ENCODE peak calls at places on chromosomes 5 and 9, in six cellular contexts. B is fibroblast of mammary gland, W is cardiac muscle cell, T is GM12865, G is LNCaP clone FGC, U is fibroblast of pulmonary artery. M is an unnamed sample.

GRCh38 chr9:98806394-98807069 is 938 bp upstream of the GALNT12 start:
- DNase-seq in G (no peak), U (no peak), W (no peak), B (peak; percentile 59), T (no peak), M (peak; percentile 9)

GRCh38 chr9:129513856-129514496 is 106.9 kb downstream of the C9orf50 start:
- DNase-seq in U (no peak), W (no peak), T (no peak), B (no peak), G (no peak), M (no peak)

GRCh38 chr9:19782005-19782404 is 6.8 kb downstream of the SLC24A2 start:
- DNase-seq in W (peak; percentile 77), B (peak; percentile 11), U (peak; percentile 39), G (no peak), T (no peak), M (no peak)

GRCh38 chr9:4235951-4236804 is 63.7 kb downstream of the GLIS3 start:
- DNase-seq in W (no peak), U (peak; percentile 69), T (no peak), B (peak; percentile 67), G (peak; percentile 66), M (peak; percentile 81)

GRCh38 chr5:35780236-35780635 is 76.5 kb upstream of the IL7R start:
- DNase-seq in G (no peak), T (no peak), W (no peak), U (no peak), B (no peak), M (no peak)

GRCh38 chr9:135356796-135357195 is 122.8 kb upstream of the PPP1R26 start:
- DNase-seq in G (no peak), U (no peak), T (no peak), B (no peak), W (no peak), M (no peak)

GRCh38 chr5:124700333-124700732 is 46.1 kb downstream of the ZNF608 start:
- DNase-seq in U (no peak), B (no peak), G (no peak), T (no peak), W (no peak), M (no peak)

GRCh38 chr9:134575103-134575816 is 66.3 kb upstream of the COL5A1 start:
- DNase-seq in U (no peak), B (no peak), W (no peak), T (no peak), G (no peak), M (no peak)

GRCh38 chr5:43073597-43074546 is 33.8 kb upstream of the ANXA2R start:
- DNase-seq in W (peak; percentile 52), T (peak; percentile 65), U (peak; percentile 57), G (no peak), B (peak; percentile 58), M (peak; percentile 46)

GRCh38 chr5:51172853-51173635 is 210.2 kb upstream of the ISL1 start:
- DNase-seq in W (no peak), T (no peak), B (no peak), G (no peak), U (no peak), M (no peak)

GRCh38 chr9:128706045-128706444 is 3.7 kb downstream of the PKN3 start:
- DNase-seq in W (no peak), U (no peak), T (no peak), B (no peak), G (no peak), M (no peak)

GRCh38 chr9:92180669-92181181 is 65.5 kb upstream of the SPTLC1 start:
- DNase-seq in U (peak; percentile 70), G (no peak), T (peak; percentile 44), B (peak; percentile 58), W (no peak), M (peak; percentile 89)

GRCh38 chr9:124365045-124365444 is 50.2 kb downstream of the PSMB7 start:
- DNase-seq in G (no peak), U (no peak), B (no peak), W (no peak), T (no peak), M (no peak)

GRCh38 chr5:130135506-130135905 is 231.2 kb downstream of the CHSY3 start:
- DNase-seq in U (peak; percentile 92), B (peak; percentile 83), W (no peak), T (no peak), G (no peak), M (peak; percentile 67)

GRCh38 chr5:145775893-145776444 is 59.2 kb downstream of the PRELID2 start:
- DNase-seq in B (peak; percentile 88), U (peak; percentile 95), G (no peak), T (no peak), W (no peak), M (peak; percentile 84)

GRCh38 chr5:157290156-157290980 is 24.4 kb downstream of the CYFIP2 start:
- DNase-seq in W (no peak), B (peak; percentile 65), U (peak; percentile 10), T (no peak), G (no peak), M (peak; percentile 81)

GRCh38 chr9:95102001-95102433 is 215.5 kb downstream of the FANCC start:
- DNase-seq in G (peak; percentile 18), W (no peak), T (no peak), U (no peak), B (no peak), M (no peak)

GRCh38 chr9:126692041-126692758 is 78.5 kb downstream of the LMX1B start:
- DNase-seq in W (no peak), G (no peak), B (no peak), U (no peak), T (no peak), M (no peak)

GRCh38 chr9:72169185-72169584 is 19.9 kb downstream of the GDA start:
- DNase-seq in W (no peak), U (no peak), T (no peak), G (no peak), B (no peak), M (no peak)

GRCh38 chr5:144202072-144202471 is 31.4 kb downstream of the KCTD16 start:
- DNase-seq in U (peak; percentile 42), T (no peak), B (no peak), W (no peak), G (peak; percentile 46), M (peak; percentile 49)

GRCh38 chr9:136787690-136788400 is 3.3 kb upstream of the TMEM141 start:
- DNase-seq in B (peak; percentile 56), U (peak; percentile 68), T (peak; percentile 80), G (no peak), W (peak; percentile 86), M (peak; percentile 42)

GRCh38 chr5:150082889-150083288 is 3.5 kb downstream of the CSF1R start:
- DNase-seq in G (no peak), W (no peak), T (no peak), B (no peak), U (no peak), M (no peak)

GRCh38 chr5:40478766-40479165 is 200.9 kb upstream of the PTGER4 start:
- DNase-seq in B (no peak), W (no peak), G (no peak), U (no peak), T (no peak), M (no peak)

GRCh38 chr5:76709762-76710161 is 6.2 kb upstream of the F2R start:
- DNase-seq in W (no peak), T (no peak), G (no peak), B (peak; percentile 83), U (no peak), M (peak; percentile 84)

GRCh38 chr9:757246-757881 is 84.1 kb upstream of the DMRT1 start:
- DNase-seq in T (peak; percentile 46), G (no peak), B (peak; percentile 72), W (peak; percentile 64), U (peak; percentile 74), M (peak; percentile 63)

GRCh38 chr5:137308311-137308710 is 190.8 kb downstream of the SPOCK1 start:
- DNase-seq in G (no peak), U (no peak), B (no peak), T (no peak), W (peak; percentile 14), M (no peak)

GRCh38 chr5:137309290-137309689 is 189.8 kb downstream of the SPOCK1 start:
- DNase-seq in G (no peak), B (no peak), T (no peak), W (no peak), U (no peak), M (no peak)

GRCh38 chr5:137306903-137307302 is 192.2 kb downstream of the SPOCK1 start:
- DNase-seq in U (no peak), W (no peak), B (no peak), T (no peak), G (peak; percentile 89), M (no peak)

GRCh38 chr5:137312060-137312459 is 187.1 kb downstream of the SPOCK1 start:
- DNase-seq in B (no peak), T (no peak), U (no peak), G (no peak), W (no peak), M (no peak)

GRCh38 chr5:137310051-137310730 is 188.9 kb downstream of the SPOCK1 start:
- DNase-seq in T (no peak), W (no peak), U (peak; percentile 95), B (peak; percentile 95), G (no peak), M (peak; percentile 97)
- H3K4me3 ChIP-seq in T (no peak overlapping the region), W (no peak overlapping the region), U (no peak overlapping the region), B (no peak overlapping the region), G (no peak overlapping the region), M (no peak overlapping the region)

GRCh38 chr5:172005708-172006377 is 595 bp downstream of the FBXW11 start:
- DNase-seq in T (peak; percentile 24), U (no peak), W (peak; percentile 59), B (no peak), G (no peak), M (peak; percentile 25)

GRCh38 chr5:172004824-172005237 is 1.6 kb downstream of the FBXW11 start:
- DNase-seq in U (no peak), W (no peak), B (peak; percentile 45), G (no peak), T (peak; percentile 50), M (peak; percentile 20)

GRCh38 chr5:172007795-172008465 is 1.5 kb upstream of the FBXW11 start:
- DNase-seq in G (no peak), B (peak; percentile 76), T (no peak), U (peak; percentile 80), W (no peak), M (peak; percentile 36)

GRCh38 chr5:172007153-172007794 is 836 bp upstream of the FBXW11 start:
- DNase-seq in T (peak; percentile 37), W (peak; percentile 22), B (peak; percentile 21), G (no peak), U (peak; percentile 31), M (no peak)

GRCh38 chr5:172006378-172007152 is at the start of gene FBXW11:
- DNase-seq in U (peak; percentile 96), B (peak; percentile 94), T (peak; percentile 99), W (peak; percentile 97), G (peak; percentile 92), M (peak; percentile 96)
- TF ChIP-seq CTCF in U (no peak), B (no peak), T (no peak), W (no peak), G (no peak), M (no peak)

GRCh38 chr9:21428235-21428634 is 12.0 kb upstream of the IFNA1 start:
- DNase-seq in T (no peak), W (no peak), B (no peak), G (no peak), U (no peak), M (no peak)
- H3K4me3 ChIP-seq in T (no peak overlapping the region), W (no peak overlapping the region), B (no peak overlapping the region), G (no peak overlapping the region), U (no peak overlapping the region), M (no peak overlapping the region)

DNA sequence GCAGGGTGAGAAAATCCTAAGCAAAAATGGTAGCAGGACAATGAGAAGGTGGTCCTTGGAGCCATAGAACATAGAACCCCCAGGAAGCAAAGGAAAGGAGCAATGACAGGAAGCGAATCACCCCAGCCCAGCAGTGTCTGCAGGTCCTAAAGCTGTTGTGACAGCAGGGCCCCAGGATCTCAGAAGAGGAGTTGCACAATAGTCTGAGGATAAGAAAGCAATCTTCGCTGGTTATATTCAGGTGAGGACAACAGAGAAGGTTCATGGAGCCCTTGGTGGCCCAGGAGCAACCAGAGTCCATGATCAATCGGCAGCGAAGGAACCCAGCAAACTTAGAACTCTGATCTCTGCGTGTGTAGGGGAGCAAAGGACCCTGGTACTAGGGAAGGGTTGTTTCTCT is 234.8 kb upstream of the IRX2 start:
- DNase-seq in U (no peak), T (no peak), B (no peak), G (no peak), W (no peak), M (no peak)
- TF ChIP-seq CTCF in U (no peak), T (no peak), B (no peak), G (no peak), W (no peak), M (no peak)

M was measured in AG10803.